ENCODE peak calls at places on chromosome 5, in five cellular contexts. K is fibroblast of gingiva; L is iris pigment epithelial cell; N is activated CD8-positive, alpha-beta memory T cell treated with anti-CD3 and anti-CD28 coated beads for 1 hour; P is stimulated activated naive CD4-positive, alpha-beta T cell. G is an unnamed sample.

GRCh38 chr5:152987156-152987555 is 503.3 kb upstream of the GRIA1 start:
- DNase-seq in K (no peak), L (no peak), N (no peak), P (no peak), G (no peak)

GRCh38 chr5:129915415-129915814 is 11.2 kb downstream of the CHSY3 start:
- DNase-seq in K (no peak), L (no peak), N (no peak), P (no peak), G (no peak)

GRCh38 chr5:139634028-139634325 is 14.2 kb upstream of the CXXC5 start:
- DNase-seq in K (no peak), L (no peak), N (no peak), P (no peak), G (no peak)

GRCh38 chr5:82396396-82396795 is 118.2 kb upstream of the RPS23 start:
- DNase-seq in K (no peak), L (peak; percentile 83), N (no peak), P (no peak), G (no peak)

GRCh38 chr5:13566903-13567339 is 377.6 kb downstream of the DNAH5 start:
- DNase-seq in K (peak; percentile 44), L (peak; percentile 33), N (no peak), P (no peak), G (peak; percentile 62)

GRCh38 chr5:135900276-135900675 is 4.6 kb upstream of the IL9 start:
- DNase-seq in K (no peak), L (no peak), N (no peak), P (no peak), G (no peak)

GRCh38 chr5:18772475-18772874 is 1138.2 kb downstream of the TAF11L14 start:
- DNase-seq in K (no peak), L (peak; percentile 18), N (no peak), P (no peak), G (no peak)

GRCh38 chr5:113005454-113005853 is 28.9 kb downstream of the DCP2 start:
- DNase-seq in K (peak; percentile 34), L (peak; percentile 81), N (no peak), P (no peak), G (peak; percentile 12)

GRCh38 chr5:67350600-67351315 is 154.2 kb upstream of the CD180 start:
- DNase-seq in K (peak; percentile 73), L (no peak), N (no peak), P (peak; percentile 43), G (no peak)

GRCh38 chr5:9622891-9623547 is 7.1 kb downstream of the TAS2R1 start:
- DNase-seq in K (peak; percentile 51), L (peak; percentile 80), N (no peak), P (no peak), G (peak; percentile 1)

GRCh38 chr5:73908440-73908839 is 282.4 kb downstream of the ARHGEF28 start:
- DNase-seq in K (peak; percentile 68), L (peak; percentile 30), N (no peak), P (no peak), G (no peak)

GRCh38 chr5:93100976-93101375 is 480.0 kb downstream of the NR2F1-AS1 start:
- DNase-seq in K (peak; percentile 6), L (peak; percentile 46), N (no peak), P (no peak), G (no peak)

GRCh38 chr5:68542207-68542606 is 326.7 kb downstream of the PIK3R1 start:
- DNase-seq in K (no peak), L (peak; percentile 78), N (no peak), P (no peak), G (peak; percentile 69)

GRCh38 chr5:83374547-83374946 is 97.0 kb upstream of the VCAN start:
- DNase-seq in K (peak; percentile 69), L (peak; percentile 28), N (no peak), P (no peak), G (peak; percentile 30)

GRCh38 chr5:56801256-56801655 is 14.1 kb upstream of the MAP3K1 start:
- DNase-seq in K (no peak), L (no peak), N (no peak), P (no peak), G (no peak)

GRCh38 chr5:135662683-135663082 is 83.9 kb upstream of the CXCL14 start:
- DNase-seq in K (no peak), L (no peak), N (no peak), P (no peak), G (no peak)

GRCh38 chr5:130213607-130214006 is 309.3 kb downstream of the CHSY3 start:
- DNase-seq in K (peak; percentile 83), L (peak; percentile 4), N (no peak), P (no peak), G (no peak)

GRCh38 chr5:42887094-42887493 is 75.4 kb upstream of the SELENOP start:
- DNase-seq in K (no peak), L (no peak), N (no peak), P (no peak), G (no peak)

GRCh38 chr5:143142596-143143435 is 260.7 kb downstream of the NR3C1 start:
- DNase-seq in K (no peak), L (peak; percentile 69), N (no peak), P (no peak), G (no peak)

GRCh38 chr5:135086326-135086725 is 52.3 kb upstream of the PITX1 start:
- DNase-seq in K (no peak), L (no peak), N (no peak), P (no peak), G (no peak)

GRCh38 chr5:127590154-127590722 is 58.6 kb upstream of the CTXN3 start:
- DNase-seq in K (no peak), L (no peak), N (no peak), P (no peak), G (no peak)

GRCh38 chr5:38059876-38060275 is 198.5 kb upstream of the EGFLAM start:
- DNase-seq in K (no peak), L (peak; percentile 7), N (no peak), P (no peak), G (no peak)

GRCh38 chr5:9358961-9359686 is 186.8 kb downstream of the SEMA5A start:
- DNase-seq in K (peak; percentile 31), L (peak; percentile 84), N (no peak), P (no peak), G (no peak)

GRCh38 chr5:171418982-171419662 is at the start of gene FGF18:
- DNase-seq in K (peak; percentile 34), L (peak; percentile 80), N (no peak), P (no peak), G (peak; percentile 50)

GRCh38 chr5:39209924-39210323 is 9.4 kb downstream of the FYB1 start:
- DNase-seq in K (no peak), L (no peak), N (peak; percentile 57), P (peak; percentile 82), G (no peak)

GRCh38 chr5:125461641-125462072 is 715.2 kb upstream of the ZNF608 start:
- DNase-seq in K (no peak), L (peak; percentile 52), N (no peak), P (no peak), G (no peak)

GRCh38 chr5:6483880-6484382 is 35.3 kb downstream of the UBE2QL1 start:
- DNase-seq in K (no peak), L (no peak), N (no peak), P (no peak), G (no peak)

GRCh38 chr5:94793113-94793815 is 174.8 kb downstream of the SLF1 start:
- DNase-seq in K (peak; percentile 3), L (peak; percentile 93), N (no peak), P (peak; percentile 16), G (no peak)

GRCh38 chr5:31824886-31825774 is 186.2 kb downstream of the PDZD2 start:
- DNase-seq in K (peak; percentile 42), L (peak; percentile 73), N (peak; percentile 2), P (peak; percentile 58), G (peak; percentile 53)

GRCh38 chr5:108636135-108636888 is 111.4 kb upstream of the FER start:
- DNase-seq in K (no peak), L (no peak), N (no peak), P (no peak), G (no peak)

GRCh38 chr5:127647361-127647958 is 1.4 kb upstream of the CTXN3 start:
- DNase-seq in K (peak; percentile 40), L (no peak), N (no peak), P (no peak), G (no peak)

G was measured in fibroblast of the conjunctiva.